ENCODE peak calls at places on chromosomes 2 and 18, in five cellular contexts. V, S, E, P and H are unnamed samples.

GRCh38 chr18:11872479-11873136 is 21.4 kb downstream of the CHMP1B start:
- DNase-seq in V (no peak), S (no peak), E (no peak), P (no peak), H (no peak)

GRCh38 chr2:66575625-66576371 is 140.9 kb downstream of the MEIS1 start:
- DNase-seq in V (no peak), S (no peak), E (peak), P (peak), H (no peak)

GRCh38 chr18:29172151-29173015 is 995.5 kb upstream of the CDH2 start:
- DNase-seq in V (no peak), S (no peak), E (peak), P (no peak), H (no peak)

GRCh38 chr18:53004798-53005197 is 664.8 kb downstream of the DCC start:
- DNase-seq in V (no peak), S (no peak), E (no peak), P (no peak), H (no peak)

GRCh38 chr2:199228887-199229819 is 228.6 kb downstream of the SATB2 start:
- DNase-seq in V (peak), S (peak), E (peak), P (no peak), H (peak)

GRCh38 chr2:73004466-73004865 is 67.0 kb downstream of the SFXN5 start:
- DNase-seq in V (no peak), S (no peak), E (no peak), P (no peak), H (no peak)

GRCh38 chr2:145007673-145008263 is 487.8 kb upstream of the ZEB2 start:
- DNase-seq in V (peak), S (peak), E (peak), P (no peak), H (peak)

GRCh38 chr2:54871457-54872103 is 148.1 kb downstream of the EML6 start:
- DNase-seq in V (peak), S (no peak), E (peak), P (no peak), H (no peak)

GRCh38 chr18:10454800-10455550 is 540 bp downstream of the APCDD1 start:
- DNase-seq in V (no peak), S (peak), E (peak), P (peak), H (no peak)

GRCh38 chr2:129922571-129923264 is 56.7 kb upstream of the RAB6C start:
- DNase-seq in V (no peak), S (no peak), E (no peak), P (no peak), H (no peak)

GRCh38 chr18:58662118-58662517 is 9.1 kb upstream of the MALT1 start:
- DNase-seq in V (no peak), S (no peak), E (no peak), P (no peak), H (no peak)

GRCh38 chr18:45081579-45082181 is 401.0 kb downstream of the SETBP1 start:
- DNase-seq in V (peak), S (peak), E (no peak), P (no peak), H (no peak)

GRCh38 chr18:47901624-47902362 is 28.7 kb downstream of the SMAD2 start:
- DNase-seq in V (no peak), S (peak), E (no peak), P (no peak), H (no peak)

GRCh38 chr2:160353166-160353565 is 140.4 kb downstream of the RBMS1 start:
- DNase-seq in V (no peak), S (no peak), E (no peak), P (no peak), H (no peak)

GRCh38 chr2:16200791-16201190 is 260.4 kb downstream of the MYCN start:
- DNase-seq in V (no peak), S (no peak), E (no peak), P (no peak), H (no peak)

GRCh38 chr2:128452536-128453530 is 134.2 kb upstream of the HS6ST1 start:
- DNase-seq in V (no peak), S (no peak), E (no peak), P (no peak), H (no peak)

GRCh38 chr2:88913280-88913679 is 221.8 kb downstream of the RPIA start:
- DNase-seq in V (no peak), S (no peak), E (no peak), P (no peak), H (no peak)

GRCh38 chr2:120702751-120703150 is 32.9 kb upstream of the GLI2 start:
- DNase-seq in V (no peak), S (no peak), E (no peak), P (no peak), H (no peak)

GRCh38 chr2:191434072-191434471 is 188.9 kb downstream of the MYO1B start:
- DNase-seq in V (no peak), S (peak), E (no peak), P (no peak), H (no peak)

GRCh38 chr2:225893151-225893550 is 493.6 kb downstream of the NYAP2 start:
- DNase-seq in V (no peak), S (no peak), E (peak), P (no peak), H (no peak)

GRCh38 chr2:156300337-156300736 is 32.2 kb downstream of the NR4A2 start:
- DNase-seq in V (no peak), S (no peak), E (no peak), P (no peak), H (no peak)

GRCh38 chr2:240989451-240990265 is 8.8 kb upstream of the SNED1 start:
- DNase-seq in V (no peak), S (no peak), E (peak), P (no peak), H (no peak)

GRCh38 chr18:50928551-50928950 is 39.3 kb upstream of the ELAC1 start:
- DNase-seq in V (peak), S (peak), E (no peak), P (no peak), H (no peak)

GRCh38 chr2:144459937-144460336 is 60.0 kb downstream of the ZEB2 start:
- DNase-seq in V (peak), S (no peak), E (peak), P (no peak), H (no peak)

GRCh38 chr2:150856596-150857281 is 369.3 kb upstream of the RND3 start:
- DNase-seq in V (no peak), S (peak), E (no peak), P (no peak), H (no peak)

GRCh38 chr2:233448220-233448559 is 93.9 kb downstream of the DGKD start:
- DNase-seq in V (no peak), S (no peak), E (no peak), P (no peak), H (no peak)

GRCh38 chr18:28081516-28081915 is 95.4 kb downstream of the CDH2 start:
- DNase-seq in V (no peak), S (no peak), E (no peak), P (no peak), H (no peak)

GRCh38 chr18:28088477-28088876 is 88.5 kb downstream of the CDH2 start:
- DNase-seq in V (no peak), S (no peak), E (no peak), P (no peak), H (no peak)

GRCh38 chr18:28087173-28087563 is 89.8 kb downstream of the CDH2 start:
- DNase-seq in V (no peak), S (no peak), E (peak), P (no peak), H (no peak)

GRCh38 chr18:28091197-28091596 is 85.7 kb downstream of the CDH2 start:
- DNase-seq in V (no peak), S (no peak), E (no peak), P (no peak), H (no peak)

GRCh38 chr18:28086530-28087172 is 90.3 kb downstream of the CDH2 start:
- DNase-seq in V (peak), S (peak), E (peak), P (no peak), H (no peak)
- H3K4me3 ChIP-seq in V (no peak), S (no peak), E (no peak), P (no peak), H (no peak)

DNA sequence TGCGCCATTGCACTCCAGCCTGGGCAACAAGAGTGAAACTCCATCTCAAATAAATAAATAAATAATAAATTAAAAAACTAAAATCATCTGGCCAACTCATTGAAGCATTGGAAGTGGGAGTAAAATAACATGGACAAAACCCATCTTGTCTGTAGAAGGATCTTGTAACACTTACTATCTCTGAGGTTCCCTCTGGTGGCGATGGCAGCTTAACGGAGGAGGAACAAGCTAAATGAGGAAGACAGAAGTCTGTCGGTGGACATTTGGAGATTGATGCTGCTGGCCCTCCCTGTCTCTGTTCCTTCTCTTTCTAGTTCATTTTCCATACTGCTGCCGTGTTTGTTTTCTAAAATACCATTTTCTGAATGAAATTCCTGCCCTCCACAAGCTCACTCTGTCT is 43.4 kb downstream of the ZCCHC2 start:
- DNase-seq in V (no peak), S (no peak), E (peak), P (no peak), H (no peak)
- H3K4me3 ChIP-seq in V (no peak), S (no peak), E (no peak), P (no peak), H (no peak)

GRCh38 chr2:231482806-231483391 is 18.6 kb upstream of the NCL start:
- DNase-seq in V (peak), S (peak), E (peak), P (peak), H (no peak)
- H3K4me3 ChIP-seq in V (peak), S (peak), E (no peak), P (peak), H (peak)

DNA sequence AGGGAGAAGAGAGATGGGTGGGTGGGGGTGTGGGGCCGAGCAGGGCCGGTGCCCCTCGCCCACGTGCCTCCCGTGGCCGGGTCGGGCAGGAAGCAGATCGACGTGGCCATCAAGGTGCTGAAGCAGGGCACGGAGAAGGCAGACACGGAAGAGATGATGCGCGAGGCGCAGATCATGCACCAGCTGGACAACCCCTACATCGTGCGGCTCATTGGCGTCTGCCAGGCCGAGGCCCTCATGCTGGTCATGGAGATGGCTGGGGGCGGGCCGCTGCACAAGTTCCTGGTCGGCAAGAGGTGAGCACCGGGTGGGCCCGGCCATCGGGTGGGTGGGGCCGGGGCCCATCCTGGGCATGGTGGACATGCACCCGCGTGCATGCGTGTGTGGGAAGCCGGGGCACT is 21.8 kb downstream of the ZAP70 start:
- DNase-seq in V (no peak), S (no peak), E (no peak), P (no peak), H (no peak)
- H3K4me3 ChIP-seq in V (no peak), S (no peak), E (no peak), P (no peak), H (no peak)

GRCh38 chr2:204869142-204869823 is 324.0 kb downstream of the PARD3B start:
- DNase-seq in V (peak), S (no peak), E (no peak), P (no peak), H (peak)
- H3K4me3 ChIP-seq in V (no peak), S (no peak), E (no peak), P (no peak), H (no peak)

GRCh38 chr18:56645415-56646016 is 5.6 kb upstream of the WDR7 start:
- DNase-seq in V (no peak), S (no peak), E (peak), P (no peak), H (no peak)
- H3K4me3 ChIP-seq in V (no peak), S (no peak), E (no peak), P (no peak), H (no peak)